ENCODE peak calls at places on chromosome 20, in nine cellular contexts. T is prostate gland; L is DND-41; S is EH; W is astrocyte of the spinal cord; P is ACHN; B is RCC 7860; O is stimulated activated CD4-positive, alpha-beta T cell treated with anti-CD3 and anti-CD28 coated beads, Interleukin-15, amount 100 ng/mL, for 1 hour; F is caudate nucleus. H is an unnamed sample.
A peak's percentile ranks its signal among the peaks of the same experiment; 100 is the strongest.

GRCh38 chr20:48422242-48422960 is 405.4 kb downstream of the PREX1 start:
- DNase-seq in P (no peak), T (no peak), W (no peak), S (no peak), O (no peak), F (no peak), B (no peak), L (no peak), H (no peak)

GRCh38 chr20:23215596-23215995 is 129.5 kb upstream of the CD93 start:
- DNase-seq in F (no peak), W (no peak), S (no peak), T (no peak), B (no peak), O (no peak), P (no peak), L (no peak), H (no peak)

GRCh38 chr20:58871533-58872102 is 19.1 kb downstream of the GNAS start:
- DNase-seq in P (no peak), O (no peak), B (no peak), W (no peak), F (no peak), S (no peak), L (no peak), T (no peak), H (no peak)

GRCh38 chr20:17485017-17485416 is 46.2 kb downstream of the BFSP1 start:
- DNase-seq in O (no peak), F (no peak), B (no peak), S (no peak), P (no peak), T (no peak), L (no peak), W (no peak), H (no peak)

GRCh38 chr20:34293589-34293988 is 9.6 kb downstream of the AHCY start:
- DNase-seq in T (no peak), O (no peak), L (no peak), W (no peak), F (no peak), P (no peak), B (no peak), S (no peak), H (no peak)

GRCh38 chr20:16709017-16709416 is 20.8 kb upstream of the SNRPB2 start:
- DNase-seq in T (no peak), O (no peak), B (no peak), P (no peak), L (peak; percentile 16), S (no peak), F (no peak), W (no peak), H (no peak)

GRCh38 chr20:9660236-9660868 is 146.0 kb downstream of the LAMP5 start:
- DNase-seq in S (peak; percentile 35), P (peak; percentile 16), L (peak; percentile 48), F (no peak), W (peak; percentile 5), B (no peak), T (no peak), O (no peak), H (no peak)

GRCh38 chr20:33914871-33915270 is 78.8 kb upstream of the RALY start:
- DNase-seq in L (peak; percentile 81), O (no peak), P (peak; percentile 21), F (no peak), T (no peak), B (no peak), S (peak; percentile 58), W (peak; percentile 92), H (no peak)

GRCh38 chr20:58084966-58085365 is 143.5 kb downstream of the ANKRD60 start:
- DNase-seq in P (no peak), F (no peak), S (no peak), L (no peak), W (no peak), B (peak; percentile 58), O (no peak), T (peak; percentile 54), H (no peak)

GRCh38 chr20:61679473-61679872 is 386.2 kb downstream of the TAF4 start:
- DNase-seq in S (no peak), W (no peak), F (no peak), P (no peak), B (no peak), L (no peak), T (no peak), O (no peak), H (no peak)

GRCh38 chr20:8116067-8116811 is 15.8 kb upstream of the PLCB1 start:
- DNase-seq in B (no peak), O (no peak), F (no peak), W (peak; percentile 46), L (no peak), S (peak; percentile 75), P (no peak), T (no peak), H (peak; percentile 33)

GRCh38 chr20:52889225-52889624 is 82.9 kb upstream of the TSHZ2 start:
- DNase-seq in B (no peak), O (no peak), L (no peak), F (no peak), P (no peak), T (no peak), W (peak; percentile 10), S (no peak), H (peak; percentile 6)

GRCh38 chr20:1876975-1877603 is 18.1 kb upstream of the SIRPA start:
- DNase-seq in P (no peak), L (no peak), F (no peak), S (no peak), W (no peak), B (no peak), T (no peak), O (no peak), H (no peak)

GRCh38 chr20:41837669-41838224 is 219.6 kb upstream of the CHD6 start:
- DNase-seq in P (no peak), S (no peak), L (no peak), B (no peak), F (no peak), T (no peak), W (no peak), O (no peak), H (no peak)

GRCh38 chr20:59144179-59144830 is 19.3 kb upstream of the ZNF831 start:
- DNase-seq in B (no peak), P (no peak), O (no peak), T (no peak), W (no peak), S (no peak), L (no peak), F (no peak), H (no peak)

GRCh38 chr20:10609276-10609675 is 64.5 kb downstream of the JAG1 start:
- DNase-seq in F (no peak), T (no peak), P (no peak), W (peak; percentile 72), O (no peak), L (no peak), B (no peak), S (peak; percentile 93), H (no peak)

GRCh38 chr20:41738584-41739193 is 120.5 kb upstream of the CHD6 start:
- DNase-seq in L (peak; percentile 57), B (no peak), O (no peak), P (peak; percentile 50), W (peak; percentile 44), T (peak; percentile 20), S (peak; percentile 54), F (no peak), H (peak; percentile 20)

GRCh38 chr20:49584418-49585382 is 16.8 kb upstream of the PTGIS start:
- DNase-seq in S (no peak), T (no peak), O (no peak), F (no peak), P (no peak), B (no peak), W (no peak), L (no peak), H (no peak)

GRCh38 chr20:45892828-45893500 is 1.8 kb downstream of the CTSA start:
- DNase-seq in W (no peak), O (no peak), F (no peak), T (no peak), P (no peak), S (no peak), L (no peak), B (no peak), H (no peak)

GRCh38 chr20:13101701-13102100 is 92.9 kb downstream of the SPTLC3 start:
- DNase-seq in T (no peak), W (peak; percentile 33), F (no peak), B (peak; percentile 7), O (no peak), L (no peak), S (no peak), P (no peak), H (no peak)

GRCh38 chr20:48015943-48016723 is 230.9 kb upstream of the SULF2 start:
- DNase-seq in P (no peak), O (no peak), L (no peak), F (no peak), T (no peak), W (peak; percentile 68), B (no peak), S (peak; percentile 99), H (no peak)

GRCh38 chr20:45887346-45887715 is at the start of gene SPATA25:
- DNase-seq in O (no peak), B (no peak), L (no peak), P (no peak), F (no peak), T (no peak), W (no peak), S (no peak), H (no peak)

GRCh38 chr20:48571945-48572589 is 255.7 kb downstream of the PREX1 start:
- DNase-seq in T (no peak), F (no peak), L (no peak), B (no peak), S (no peak), O (no peak), P (no peak), W (no peak), H (no peak)

GRCh38 chr20:50574108-50574507 is 63.9 kb downstream of the PTPN1 start:
- DNase-seq in P (no peak), L (no peak), T (no peak), F (no peak), O (no peak), B (no peak), W (no peak), S (no peak), H (no peak)

GRCh38 chr20:11796041-11796440 is 121.7 kb upstream of the BTBD3 start:
- DNase-seq in P (peak; percentile 36), W (peak; percentile 48), T (no peak), L (no peak), S (peak; percentile 44), O (no peak), F (no peak), B (no peak), H (no peak)

GRCh38 chr20:17525650-17526049 is 5.5 kb downstream of the BFSP1 start:
- DNase-seq in B (peak; percentile 7), O (no peak), P (peak; percentile 23), L (no peak), F (no peak), S (peak; percentile 44), W (no peak), T (no peak), H (no peak)

GRCh38 chr20:6882911-6883310 is 115.4 kb downstream of the BMP2 start:
- DNase-seq in S (peak; percentile 59), L (no peak), F (no peak), T (no peak), P (no peak), W (peak; percentile 69), B (no peak), O (no peak), H (no peak)

GRCh38 chr20:4972506-4973251 is 28.6 kb downstream of the SLC23A2 start:
- DNase-seq in O (no peak), F (no peak), W (no peak), T (no peak), B (no peak), S (no peak), L (no peak), P (peak; percentile 4), H (no peak)

GRCh38 chr20:45410887-45411286 is 2.8 kb downstream of the DBNDD2 start:
- DNase-seq in O (no peak), S (no peak), B (no peak), P (no peak), L (no peak), F (no peak), T (no peak), W (no peak), H (no peak)

GRCh38 chr20:17928633-17929311 is 39.8 kb downstream of the SNX5 start:
- DNase-seq in L (no peak), O (no peak), P (no peak), T (peak; percentile 47), S (no peak), F (no peak), W (no peak), B (no peak), H (no peak)

GRCh38 chr20:14799671-14800070 is 462.3 kb upstream of the FLRT3 start:
- DNase-seq in B (no peak), T (no peak), F (no peak), W (no peak), O (no peak), P (no peak), L (no peak), S (no peak), H (no peak)